ENCODE peak calls at places on chromosomes 6 and 20, in six cellular contexts. H is K562, G is SK-N-SH, C is H1, F is GM12878, V is HepG2. R is an unnamed sample.

GRCh38 chr6:166112580-166112979 is 55.1 kb downstream of the TBXT start:
- DNase-seq in H (no peak), G (no peak), C (no peak), F (no peak), V (peak; percentile 15), R (no peak)

GRCh38 chr6:2141644-2142290 is 103.6 kb downstream of the GMDS start:
- DNase-seq in H (no peak), G (no peak), C (no peak), F (no peak), V (no peak), R (no peak)

GRCh38 chr6:89146748-89147715 is 1.2 kb downstream of the PM20D2 start:
- DNase-seq in H (no peak), G (no peak), C (no peak), F (no peak), V (peak; percentile 35), R (no peak)

GRCh38 chr6:142613981-142614380 is 312.2 kb downstream of the ADGRG6 start:
- DNase-seq in H (no peak), G (no peak), C (no peak), F (no peak), V (no peak), R (no peak)

GRCh38 chr6:37826188-37826587 is 6.7 kb downstream of the ZFAND3 start:
- DNase-seq in H (no peak), G (no peak), C (no peak), F (no peak), V (no peak), R (no peak)

GRCh38 chr6:27138837-27139752 is 108.4 kb upstream of the PRSS16 start:
- DNase-seq in H (peak; percentile 56), G (peak; percentile 77), C (peak; percentile 91), F (peak; percentile 95), V (no peak), R (peak; percentile 91)

GRCh38 chr6:154951400-154952200 is 43.5 kb upstream of the TIAM2 start:
- DNase-seq in H (no peak), G (no peak), C (no peak), F (peak; percentile 28), V (no peak), R (peak; percentile 6)

GRCh38 chr6:148367418-148368024 is 24.9 kb downstream of the SASH1 start:
- DNase-seq in H (no peak), G (no peak), C (no peak), F (no peak), V (no peak), R (no peak)

GRCh38 chr6:45470131-45470738 is 92.5 kb upstream of the SUPT3H start:
- DNase-seq in H (no peak), G (no peak), C (no peak), F (no peak), V (no peak), R (no peak)
- TF ChIP-seq GABPA in H (peak; percentile 37), G (no peak), C (no peak), F (no peak), V (no peak), R (no peak)

DNA sequence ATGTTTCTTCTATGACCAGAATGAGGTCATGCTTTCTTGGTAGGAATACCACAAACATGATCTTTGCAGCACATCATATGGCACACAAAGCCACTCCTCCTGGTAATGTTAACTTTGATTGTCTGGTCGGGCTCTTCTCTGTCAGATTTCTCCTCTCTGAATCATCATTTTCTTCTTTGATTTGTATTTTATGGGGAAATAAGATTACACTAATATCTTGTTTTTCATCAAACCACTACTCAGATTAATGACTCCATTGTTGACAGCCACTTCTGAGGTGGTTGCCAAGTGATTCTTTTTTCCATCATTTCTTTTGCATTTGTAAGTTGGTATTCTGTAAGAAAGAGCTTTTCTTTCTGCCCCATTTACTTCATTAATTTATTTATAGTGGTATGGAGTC is 29.5 kb downstream of the TRMT11 start:
- DNase-seq in H (no peak), G (no peak), C (no peak), F (no peak), V (no peak), R (no peak)
- TF ChIP-seq GABPA in H (no peak), G (no peak), C (no peak), F (no peak), V (no peak), R (no peak)

GRCh38 chr6:139984317-139984716 is 609.9 kb upstream of the CITED2 start:
- DNase-seq in H (no peak), G (no peak), C (no peak), F (no peak), V (no peak), R (no peak)

GRCh38 chr6:139982652-139983051 is 608.2 kb upstream of the CITED2 start:
- DNase-seq in H (no peak), G (peak; percentile 37), C (no peak), F (no peak), V (no peak), R (no peak)

GRCh38 chr6:139985236-139985815 is 610.9 kb upstream of the CITED2 start:
- DNase-seq in H (no peak), G (no peak), C (no peak), F (no peak), V (no peak), R (no peak)

GRCh38 chr6:139981810-139982550 is 607.5 kb upstream of the CITED2 start:
- DNase-seq in H (no peak), G (no peak), C (no peak), F (no peak), V (no peak), R (no peak)

DNA sequence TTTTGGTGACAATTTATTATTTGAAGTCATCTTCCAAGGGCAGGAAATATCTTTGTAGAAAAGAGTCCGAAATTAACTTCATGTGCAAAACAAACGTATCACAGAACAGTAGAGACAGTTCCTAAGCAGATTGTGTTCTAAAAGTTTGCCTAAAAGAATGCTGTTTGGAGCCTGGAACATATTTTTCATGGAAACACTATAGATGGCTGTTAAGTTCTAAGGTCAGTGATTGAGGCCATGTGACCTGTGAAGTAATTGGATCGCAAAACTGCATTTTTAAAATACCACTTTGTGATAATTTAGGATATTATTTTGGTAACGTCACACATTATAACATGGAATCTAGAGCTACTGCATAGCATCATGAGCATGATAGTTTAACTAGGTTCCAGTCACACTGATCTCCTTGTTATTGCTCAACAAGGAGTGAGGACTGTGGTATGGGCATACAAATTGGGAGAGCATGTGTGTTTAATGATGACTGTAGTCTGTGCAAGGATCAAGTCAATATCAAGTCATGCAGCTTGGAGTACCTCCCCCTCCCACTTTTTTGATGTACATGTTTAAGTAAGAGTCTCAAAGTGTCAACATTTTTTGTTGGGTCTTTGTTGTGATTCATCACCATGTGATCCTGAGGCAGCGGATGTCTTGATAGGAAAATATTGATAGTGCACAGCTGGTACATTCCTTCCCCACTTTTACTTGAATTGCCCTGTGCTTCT is 609.3 kb upstream of the CITED2 start:
- DNase-seq in H (no peak), G (no peak), C (no peak), F (no peak), V (no peak), R (no peak)
- TF ChIP-seq GABPA in H (no peak), G (no peak), C (no peak), F (no peak), V (no peak), R (no peak)

GRCh38 chr6:68743099-68743498 is 108.0 kb downstream of the ADGRB3 start:
- DNase-seq in H (no peak), G (no peak), C (no peak), F (no peak), V (no peak), R (no peak)

GRCh38 chr6:68741501-68742343 is 106.6 kb downstream of the ADGRB3 start:
- DNase-seq in H (no peak), G (no peak), C (no peak), F (no peak), V (no peak), R (no peak)

GRCh38 chr6:68732423-68732822 is 97.3 kb downstream of the ADGRB3 start:
- DNase-seq in H (no peak), G (no peak), C (no peak), F (no peak), V (no peak), R (no peak)

GRCh38 chr6:68740828-68741500 is 105.9 kb downstream of the ADGRB3 start:
- DNase-seq in H (no peak), G (no peak), C (no peak), F (no peak), V (no peak), R (peak; percentile 31)

DNA sequence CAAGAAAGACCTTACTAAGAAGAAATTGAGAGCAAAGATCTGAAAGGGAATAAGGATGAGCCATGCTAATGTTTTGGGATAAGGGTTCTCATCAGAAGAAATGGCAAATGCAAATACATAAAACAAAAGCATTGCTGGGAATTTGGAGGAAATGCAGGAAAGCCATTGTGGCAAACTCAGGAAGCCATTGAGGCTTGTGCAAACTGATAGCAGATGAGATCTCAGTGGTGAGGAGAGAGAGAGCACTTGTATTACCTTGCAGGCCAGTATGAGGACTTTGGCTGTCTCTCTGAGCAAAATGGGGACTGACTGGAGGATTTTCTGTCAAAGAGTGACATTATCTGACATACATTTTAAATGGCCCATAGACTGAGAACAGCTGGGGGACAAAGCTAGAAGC is 103.0 kb downstream of the ADGRB3 start:
- DNase-seq in H (no peak), G (no peak), C (no peak), F (no peak), V (no peak), R (no peak)
- TF ChIP-seq GABPA in H (no peak), G (no peak), C (no peak), F (no peak), V (no peak), R (no peak)

GRCh38 chr6:15349379-15349778 is 103.5 kb downstream of the JARID2 start:
- DNase-seq in H (no peak), G (no peak), C (no peak), F (no peak), V (no peak), R (no peak)
- TF ChIP-seq GABPA in H (no peak), G (no peak), C (no peak), F (no peak), V (no peak), R (no peak)

DNA sequence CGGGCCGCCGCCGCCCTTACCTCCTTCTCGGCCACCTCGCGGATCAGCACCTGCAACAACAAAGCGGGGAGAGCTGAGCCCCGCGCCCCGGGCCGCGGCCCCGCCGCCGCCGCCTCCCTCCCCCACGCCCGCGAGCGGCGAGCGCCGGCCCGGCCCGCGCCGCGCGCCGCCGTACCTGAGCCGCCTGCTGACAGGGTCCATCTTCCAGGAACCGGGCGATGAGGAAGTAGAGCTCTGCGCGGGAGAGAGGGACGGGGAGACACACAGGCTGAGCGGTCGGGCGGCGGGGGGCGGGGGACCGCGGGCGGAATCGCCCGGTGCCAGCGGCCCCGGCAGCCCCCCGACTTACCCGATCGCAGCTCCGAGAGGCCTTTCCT is 386 bp downstream of the PHIP start:
- DNase-seq in H (peak; percentile 60), G (peak; percentile 78), C (no peak), F (no peak), V (no peak), R (peak; percentile 76)
- TF ChIP-seq GABPA in H (no peak), G (no peak), C (no peak), F (no peak), V (no peak), R (no peak)

GRCh38 chr20:37901280-37901666 is 1.7 kb upstream of the VSTM2L start:
- DNase-seq in H (peak; percentile 48), G (no peak), C (no peak), F (no peak), V (no peak), R (no peak)
- TF ChIP-seq GABPA in H (no peak), G (no peak), C (no peak), F (no peak), V (no peak), R (no peak)